ENCODE peak calls at places on chromosomes 7 and 10, in seven cellular contexts. D is GM23338; M is suprapubic skin; V is uterus; R is fibroblast of lung; Y is cardiac muscle cell; Q is CD4-positive, alpha-beta memory T cell. L is an unnamed sample. For H3K4me1, the result is how much of the 10 kb centered on the place peaks cover.

GRCh38 chr7:117186218-117186617 is 136.6 kb downstream of the WNT2 start:
- DNase-seq in D (no peak), M (no peak), V (no peak), R (peak), Y (peak), Q (no peak), L (no peak)

GRCh38 chr10:122117475-122117874 is 128.5 kb downstream of the TACC2 start:
- DNase-seq in D (no peak), M (no peak), V (no peak), R (no peak), Y (no peak), Q (no peak), L (no peak)

GRCh38 chr10:103894454-103894853 is 23.5 kb downstream of the STN1 start:
- DNase-seq in D (no peak), M (no peak), V (no peak), R (no peak), Y (peak), Q (no peak), L (peak)

GRCh38 chr10:110327262-110327914 is 22.7 kb upstream of the SMNDC1 start:
- DNase-seq in D (no peak), M (no peak), V (no peak), R (peak), Y (no peak), Q (no peak), L (no peak)

GRCh38 chr10:123665371-123666286 is 526 bp upstream of the GPR26 start:
- DNase-seq in D (peak), M (no peak), V (no peak), R (no peak), Y (no peak), Q (no peak), L (no peak)

GRCh38 chr7:86914468-86915054 is 144.9 kb downstream of the ELAPOR2 start:
- DNase-seq in D (peak), M (no peak), V (no peak), R (peak), Y (peak), Q (no peak), L (no peak)

GRCh38 chr7:40463449-40463848 is 328.6 kb downstream of the SUGCT start:
- DNase-seq in D (no peak), M (no peak), V (no peak), R (no peak), Y (no peak), Q (no peak), L (no peak)

GRCh38 chr7:100582041-100582579 is 3.8 kb downstream of the LRCH4 start:
- DNase-seq in D (no peak), M (no peak), V (no peak), R (no peak), Y (no peak), Q (no peak), L (no peak)

GRCh38 chr10:63576501-63576900 is 55.3 kb downstream of the REEP3 start:
- DNase-seq in D (no peak), M (no peak), V (no peak), R (no peak), Y (no peak), Q (no peak), L (no peak)

GRCh38 chr10:80537086-80537704 is 507 bp upstream of the SH2D4B start:
- DNase-seq in D (no peak), M (peak), V (no peak), R (no peak), Y (peak), Q (no peak), L (no peak)

GRCh38 chr7:134778941-134779740 is at the start of gene CALD1:
- DNase-seq in D (peak), M (peak), V (peak), R (peak), Y (peak), Q (no peak), L (peak)

GRCh38 chr10:30630571-30630970 is 1.0 kb upstream of the LYZL2 start:
- DNase-seq in D (no peak), M (no peak), V (no peak), R (no peak), Y (peak), Q (no peak), L (no peak)

GRCh38 chr10:16843252-16843870 is 26.1 kb upstream of the RSU1 start:
- DNase-seq in D (peak), M (no peak), V (no peak), R (peak), Y (peak), Q (peak), L (no peak)

GRCh38 chr10:26438534-26439269 is 561 bp downstream of the APBB1IP start:
- DNase-seq in D (peak), M (no peak), V (no peak), R (peak), Y (peak), Q (peak), L (no peak)

GRCh38 chr10:96301616-96302015 is 2.6 kb upstream of the DNTT start:
- DNase-seq in D (no peak), M (no peak), V (no peak), R (no peak), Y (no peak), Q (no peak), L (no peak)

GRCh38 chr7:50331564-50332208 is 27.2 kb downstream of the IKZF1 start:
- DNase-seq in D (no peak), M (no peak), V (no peak), R (no peak), Y (no peak), Q (peak), L (no peak)

GRCh38 chr10:16182688-16183087 is 254.1 kb upstream of the PTER start:
- DNase-seq in D (no peak), M (no peak), V (no peak), R (no peak), Y (no peak), Q (no peak), L (no peak)

GRCh38 chr10:87721781-87722180 is 62.1 kb downstream of the PAPSS2 start:
- DNase-seq in D (no peak), M (no peak), V (no peak), R (no peak), Y (peak), Q (no peak), L (no peak)

GRCh38 chr7:151511270-151511669 is 8.4 kb downstream of the RHEB start:
- DNase-seq in D (no peak), M (no peak), V (no peak), R (no peak), Y (no peak), Q (no peak), L (no peak)
- H3K4me1 ChIP-seq in D (half or more), M (under half), V (under half), R (under half), Y (under half), Q (half or more), L (under half)

GRCh38 chr10:86667421-86668181 is 710 bp upstream of the LDB3 start:
- DNase-seq in D (no peak), M (no peak), V (no peak), R (no peak), Y (no peak), Q (no peak), L (peak)
- H3K4me1 ChIP-seq in D (under half), M (under half), V (under half), R (under half), Y (half or more), Q (under half), L (under half)

GRCh38 chr10:29105516-29106215 is 183.2 kb upstream of the LYZL1 start:
- DNase-seq in D (no peak), M (no peak), V (no peak), R (peak), Y (peak), Q (no peak), L (no peak)

GRCh38 chr10:29109700-29110099 is 179.2 kb upstream of the LYZL1 start:
- DNase-seq in D (no peak), M (no peak), V (no peak), R (no peak), Y (no peak), Q (no peak), L (no peak)

GRCh38 chr10:29106287-29106686 is 182.6 kb upstream of the LYZL1 start:
- DNase-seq in D (no peak), M (no peak), V (no peak), R (no peak), Y (no peak), Q (no peak), L (no peak)

GRCh38 chr10:29110172-29110571 is 178.7 kb upstream of the LYZL1 start:
- DNase-seq in D (no peak), M (no peak), V (no peak), R (no peak), Y (no peak), Q (no peak), L (no peak)

DNA sequence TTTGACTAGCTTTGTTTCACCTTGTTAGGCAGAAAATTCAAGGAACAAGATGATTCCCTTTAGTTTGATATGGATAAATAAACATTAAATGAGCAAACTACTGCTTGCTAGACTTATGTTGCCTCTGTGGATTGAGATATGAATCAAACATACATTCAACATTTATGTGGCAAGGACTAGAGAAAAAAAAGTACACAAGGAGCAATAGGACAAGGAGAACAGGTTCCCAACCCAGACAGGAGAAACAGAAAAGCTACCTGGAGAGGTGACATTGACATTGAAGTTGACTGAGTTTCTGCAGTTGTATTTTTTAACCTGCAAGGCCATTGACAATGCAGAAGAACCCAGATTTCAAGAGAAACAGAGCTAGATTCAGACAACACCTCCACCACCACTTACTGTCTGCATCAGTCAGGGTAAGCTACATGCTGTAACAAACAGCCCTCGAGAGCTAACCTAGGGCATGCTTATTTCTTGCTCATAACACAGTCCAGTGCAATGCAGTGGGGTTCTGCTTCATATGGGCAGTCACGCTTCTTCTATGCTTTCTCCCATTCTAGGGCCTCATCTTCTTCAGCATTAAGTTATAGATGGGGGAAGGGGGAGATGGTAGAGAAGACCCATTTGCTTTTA is 180.9 kb upstream of the LYZL1 start:
- DNase-seq in D (no peak), M (no peak), V (no peak), R (no peak), Y (no peak), Q (no peak), L (no peak)
- H3K4me1 ChIP-seq in D (under half), M (under half), V (under half), R (under half), Y (half or more), Q (under half), L (under half)

GRCh38 chr10:132326925-132327324 is 5.1 kb upstream of the LRRC27 start:
- DNase-seq in D (no peak), M (no peak), V (no peak), R (no peak), Y (no peak), Q (no peak), L (no peak)
- H3K4me1 ChIP-seq in D (under half), M (under half), V (under half), R (under half), Y (under half), Q (under half), L (under half)

DNA sequence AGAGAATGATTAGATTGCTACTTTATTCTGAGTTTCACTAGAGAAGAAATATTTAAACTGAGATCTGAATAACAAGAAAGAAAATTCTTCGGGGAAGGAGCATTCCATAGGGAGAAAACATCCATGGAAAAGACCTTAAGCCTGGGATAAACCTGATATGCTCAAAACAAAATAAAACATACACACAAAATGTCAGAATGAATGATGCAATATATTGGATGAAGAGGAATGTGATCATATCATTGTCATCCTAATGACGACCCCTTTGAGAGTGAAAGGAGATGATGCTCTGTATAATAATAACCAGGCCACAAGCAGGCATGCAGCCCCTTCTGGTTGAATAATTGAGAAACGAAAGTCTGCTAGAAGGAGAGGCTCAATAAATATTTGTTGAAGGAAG is 882.4 kb downstream of the NRG3 start:
- DNase-seq in D (peak), M (no peak), V (no peak), R (no peak), Y (no peak), Q (no peak), L (no peak)
- H3K4me1 ChIP-seq in D (under half), M (under half), V (under half), R (under half), Y (under half), Q (under half), L (under half)

L was measured in heart right ventricle.